ENCODE peak calls at places on chromosomes 12 and 14, in seven cellular contexts. X is C1 segment of cervical spinal cord; A is kidney glomerular epithelial cell; H is naive thymus-derived CD8-positive, alpha-beta T cell; J is PC-3; L is GM06990; I is LoVo. F is an unnamed sample.

GRCh38 chr12:130945793-130946492 is 7.8 kb upstream of the ADGRD1 start:
- DNase-seq in X (no peak), A (no peak), H (no peak), J (no peak), L (no peak), I (no peak), F (no peak)

GRCh38 chr14:72613975-72614319 is 280.0 kb downstream of the DPF3 start:
- DNase-seq in X (no peak), A (no peak), H (no peak), J (no peak), L (no peak), I (no peak), F (no peak)

GRCh38 chr12:130977759-130978127 is 24.0 kb downstream of the ADGRD1 start:
- DNase-seq in X (no peak), A (no peak), H (no peak), J (no peak), L (no peak), I (no peak), F (no peak)

GRCh38 chr12:79008591-79008990 is 144.0 kb downstream of the SYT1 start:
- DNase-seq in X (no peak), A (no peak), H (no peak), J (no peak), L (no peak), I (no peak), F (no peak)

GRCh38 chr14:77318006-77318553 is 2.6 kb downstream of the POMT2 start:
- DNase-seq in X (peak), A (no peak), H (no peak), J (no peak), L (no peak), I (no peak), F (no peak)

GRCh38 chr12:109880938-109881337 is 597 bp upstream of the GLTP start:
- DNase-seq in X (no peak), A (no peak), H (no peak), J (peak), L (no peak), I (no peak), F (no peak)

GRCh38 chr12:58443273-58443980 is 476.9 kb downstream of the LRIG3 start:
- DNase-seq in X (no peak), A (no peak), H (no peak), J (peak), L (no peak), I (peak), F (no peak)

GRCh38 chr14:61262082-61262481 is 19.1 kb downstream of the TMEM30B start:
- DNase-seq in X (no peak), A (no peak), H (no peak), J (peak), L (no peak), I (no peak), F (no peak)

GRCh38 chr12:113464852-113465719 is 6.6 kb downstream of the LHX5 start:
- DNase-seq in X (no peak), A (no peak), H (no peak), J (no peak), L (no peak), I (no peak), F (no peak)